ENCODE peak calls at places on chromosomes 2 and 18, in seven cellular contexts. One of them, this sample, is unnamed. For H3K4me1, the result is how much of the 10 kb centered on the place peaks cover.

GRCh38 chr2:150023044-150023443 is 435.5 kb upstream of the MMADHC start:
- DNase-seq in mesenchymal stem cell: no peak
- DNase-seq in IMR-90: no peak
- DNase-seq in H9: no peak
- DNase-seq in neuronal stem cell: no peak
- DNase-seq in H1: no peak
- DNase-seq in trophoblast cell: no peak
- DNase-seq in this sample: no peak

GRCh38 chr2:130776550-130776949 is 21.2 kb downstream of the AMER3 start:
- DNase-seq in mesenchymal stem cell: no peak
- DNase-seq in IMR-90: no peak
- DNase-seq in H9: peak
- DNase-seq in neuronal stem cell: no peak
- DNase-seq in H1: no peak
- DNase-seq in trophoblast cell: peak
- DNase-seq in this sample: peak

GRCh38 chr2:27888790-27889189 is 1.4 kb downstream of the RBKS start:
- DNase-seq in mesenchymal stem cell: no peak
- DNase-seq in IMR-90: peak
- DNase-seq in H9: no peak
- DNase-seq in neuronal stem cell: no peak
- DNase-seq in H1: no peak
- DNase-seq in trophoblast cell: no peak
- DNase-seq in this sample: no peak

GRCh38 chr2:69046221-69046662 is 33.3 kb downstream of the ANTXR1 start:
- DNase-seq in mesenchymal stem cell: peak
- DNase-seq in IMR-90: peak
- DNase-seq in H9: no peak
- DNase-seq in neuronal stem cell: no peak
- DNase-seq in H1: no peak
- DNase-seq in trophoblast cell: no peak
- DNase-seq in this sample: peak

GRCh38 chr2:223420048-223420447 is 182.1 kb downstream of the SCG2 start:
- DNase-seq in mesenchymal stem cell: no peak
- DNase-seq in IMR-90: no peak
- DNase-seq in H9: no peak
- DNase-seq in neuronal stem cell: no peak
- DNase-seq in H1: no peak
- DNase-seq in trophoblast cell: no peak
- DNase-seq in this sample: no peak

GRCh38 chr2:45505138-45505537 is 105.9 kb downstream of the SRBD1 start:
- DNase-seq in mesenchymal stem cell: no peak
- DNase-seq in IMR-90: no peak
- DNase-seq in H9: no peak
- DNase-seq in neuronal stem cell: no peak
- DNase-seq in H1: no peak
- DNase-seq in trophoblast cell: no peak
- DNase-seq in this sample: no peak

GRCh38 chr18:71001597-71001996 is 712.8 kb downstream of the SOCS6 start:
- DNase-seq in mesenchymal stem cell: no peak
- DNase-seq in IMR-90: no peak
- DNase-seq in H9: no peak
- DNase-seq in neuronal stem cell: no peak
- DNase-seq in H1: no peak
- DNase-seq in trophoblast cell: no peak
- DNase-seq in this sample: no peak

GRCh38 chr18:68604256-68604655 is 110.7 kb downstream of the TMX3 start:
- DNase-seq in mesenchymal stem cell: no peak
- DNase-seq in IMR-90: peak
- DNase-seq in H9: no peak
- DNase-seq in neuronal stem cell: no peak
- DNase-seq in H1: no peak
- DNase-seq in trophoblast cell: no peak
- DNase-seq in this sample: no peak

GRCh38 chr18:26642461-26643348 is 94.4 kb upstream of the KCTD1 start:
- DNase-seq in mesenchymal stem cell: no peak
- DNase-seq in IMR-90: no peak
- DNase-seq in H9: no peak
- DNase-seq in neuronal stem cell: no peak
- DNase-seq in H1: no peak
- DNase-seq in trophoblast cell: no peak
- DNase-seq in this sample: no peak

GRCh38 chr2:17591846-17592245 is 51.4 kb downstream of the VSNL1 start:
- DNase-seq in mesenchymal stem cell: no peak
- DNase-seq in IMR-90: no peak
- DNase-seq in H9: no peak
- DNase-seq in neuronal stem cell: no peak
- DNase-seq in H1: no peak
- DNase-seq in trophoblast cell: no peak
- DNase-seq in this sample: no peak

GRCh38 chr2:43848174-43848573 is 9.4 kb downstream of the ABCG8 start:
- DNase-seq in mesenchymal stem cell: peak
- DNase-seq in IMR-90: peak
- DNase-seq in H9: no peak
- DNase-seq in neuronal stem cell: no peak
- DNase-seq in H1: peak
- DNase-seq in trophoblast cell: peak
- DNase-seq in this sample: no peak

GRCh38 chr2:11248-11941 is 34.9 kb downstream of the FAM110C start:
- DNase-seq in mesenchymal stem cell: peak
- DNase-seq in IMR-90: peak
- DNase-seq in H9: peak
- DNase-seq in neuronal stem cell: peak
- DNase-seq in H1: peak
- DNase-seq in trophoblast cell: peak
- DNase-seq in this sample: peak

GRCh38 chr2:69464575-69464974 is 27.3 kb upstream of the NFU1 start:
- DNase-seq in mesenchymal stem cell: peak
- DNase-seq in IMR-90: peak
- DNase-seq in H9: no peak
- DNase-seq in neuronal stem cell: no peak
- DNase-seq in H1: no peak
- DNase-seq in trophoblast cell: peak
- DNase-seq in this sample: no peak

GRCh38 chr2:164903214-164903613 is 52.1 kb downstream of the SLC38A11 start:
- DNase-seq in mesenchymal stem cell: peak
- DNase-seq in IMR-90: peak
- DNase-seq in H9: no peak
- DNase-seq in neuronal stem cell: no peak
- DNase-seq in H1: no peak
- DNase-seq in trophoblast cell: no peak
- DNase-seq in this sample: no peak

GRCh38 chr2:7026740-7027139 is 109.5 kb downstream of the RNF144A start:
- DNase-seq in mesenchymal stem cell: peak
- DNase-seq in IMR-90: no peak
- DNase-seq in H9: no peak
- DNase-seq in neuronal stem cell: no peak
- DNase-seq in H1: no peak
- DNase-seq in trophoblast cell: no peak
- DNase-seq in this sample: no peak

GRCh38 chr2:19971691-19972090 is 18.2 kb downstream of the WDR35 start:
- DNase-seq in mesenchymal stem cell: no peak
- DNase-seq in IMR-90: no peak
- DNase-seq in H9: no peak
- DNase-seq in neuronal stem cell: no peak
- DNase-seq in H1: no peak
- DNase-seq in trophoblast cell: no peak
- DNase-seq in this sample: no peak

GRCh38 chr2:215660687-215661086 is 224.8 kb upstream of the FN1 start:
- DNase-seq in mesenchymal stem cell: peak
- DNase-seq in IMR-90: peak
- DNase-seq in H9: no peak
- DNase-seq in neuronal stem cell: no peak
- DNase-seq in H1: no peak
- DNase-seq in trophoblast cell: peak
- DNase-seq in this sample: no peak

GRCh38 chr2:133377599-133377998 is 190.7 kb downstream of the NCKAP5 start:
- DNase-seq in mesenchymal stem cell: no peak
- DNase-seq in IMR-90: no peak
- DNase-seq in H9: peak
- DNase-seq in neuronal stem cell: peak
- DNase-seq in H1: no peak
- DNase-seq in trophoblast cell: no peak
- DNase-seq in this sample: peak

GRCh38 chr18:8780227-8780626 is 74.9 kb downstream of the MTCL1 start:
- DNase-seq in mesenchymal stem cell: no peak
- DNase-seq in IMR-90: no peak
- DNase-seq in H9: no peak
- DNase-seq in neuronal stem cell: no peak
- DNase-seq in H1: no peak
- DNase-seq in trophoblast cell: no peak
- DNase-seq in this sample: no peak

GRCh38 chr2:9663008-9663879 is 32.4 kb upstream of the YWHAQ start:
- DNase-seq in mesenchymal stem cell: no peak
- DNase-seq in IMR-90: no peak
- DNase-seq in H9: no peak
- DNase-seq in neuronal stem cell: no peak
- DNase-seq in H1: no peak
- DNase-seq in trophoblast cell: no peak
- DNase-seq in this sample: no peak

GRCh38 chr2:180099308-180099707 is 92.2 kb upstream of the CWC22 start:
- DNase-seq in mesenchymal stem cell: no peak
- DNase-seq in IMR-90: no peak
- DNase-seq in H9: no peak
- DNase-seq in neuronal stem cell: no peak
- DNase-seq in H1: no peak
- DNase-seq in trophoblast cell: no peak
- DNase-seq in this sample: no peak

GRCh38 chr2:25312958-25313710 is 28.6 kb downstream of the DNMT3A start:
- DNase-seq in mesenchymal stem cell: no peak
- DNase-seq in IMR-90: no peak
- DNase-seq in H9: no peak
- DNase-seq in neuronal stem cell: no peak
- DNase-seq in H1: no peak
- DNase-seq in trophoblast cell: no peak
- DNase-seq in this sample: no peak
- H3K4ac ChIP-seq in mesenchymal stem cell: no peak
- H3K4ac ChIP-seq in IMR-90: no peak
- H3K4ac ChIP-seq in H9: no peak
- H3K4ac ChIP-seq in neuronal stem cell: no peak
- H3K4ac ChIP-seq in H1: no peak
- H3K4ac ChIP-seq in trophoblast cell: no peak
- H3K4ac ChIP-seq in this sample: no peak

GRCh38 chr2:120785228-120785966 is 49.7 kb downstream of the GLI2 start:
- DNase-seq in mesenchymal stem cell: no peak
- DNase-seq in IMR-90: no peak
- DNase-seq in H9: no peak
- DNase-seq in neuronal stem cell: no peak
- DNase-seq in H1: peak
- DNase-seq in trophoblast cell: no peak
- DNase-seq in this sample: no peak
- H3K4me1 ChIP-seq in mesenchymal stem cell: half or more
- H3K4me1 ChIP-seq in IMR-90: under half
- H3K4me1 ChIP-seq in H9: under half
- H3K4me1 ChIP-seq in neuronal stem cell: under half
- H3K4me1 ChIP-seq in H1: under half
- H3K4me1 ChIP-seq in trophoblast cell: under half
- H3K4me1 ChIP-seq in this sample: under half

DNA sequence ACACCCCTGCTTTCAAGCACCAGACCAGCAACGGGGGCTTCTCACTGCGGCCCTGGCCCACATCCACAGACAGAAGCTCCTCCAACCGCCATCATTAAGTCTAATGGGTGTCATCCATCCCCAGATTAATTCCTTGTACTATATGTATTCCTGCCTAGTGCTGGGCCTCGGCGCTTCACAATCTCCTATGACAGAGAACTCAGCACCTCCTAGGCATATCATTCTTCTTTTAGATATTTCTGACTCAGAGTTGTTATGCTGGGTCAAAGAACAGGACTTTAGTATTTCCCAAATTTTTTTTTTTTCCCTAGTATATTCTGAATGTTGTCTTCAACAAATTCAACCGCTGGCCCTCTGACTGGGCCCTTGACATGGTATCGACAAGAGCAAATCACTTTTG is 83.2 kb upstream of the TFCP2L1 start:
- DNase-seq in mesenchymal stem cell: no peak
- DNase-seq in IMR-90: no peak
- DNase-seq in H9: no peak
- DNase-seq in neuronal stem cell: no peak
- DNase-seq in H1: no peak
- DNase-seq in trophoblast cell: peak
- DNase-seq in this sample: no peak
- H3K23ac ChIP-seq in mesenchymal stem cell: no peak
- H3K23ac ChIP-seq in IMR-90: no peak
- H3K23ac ChIP-seq in H9: no peak
- H3K23ac ChIP-seq in neuronal stem cell: no peak
- H3K23ac ChIP-seq in H1: no peak
- H3K23ac ChIP-seq in trophoblast cell: no peak
- H3K23ac ChIP-seq in this sample: no peak

GRCh38 chr2:75066121-75066520 is 107.7 kb downstream of the POLE4 start:
- DNase-seq in mesenchymal stem cell: no peak
- DNase-seq in IMR-90: no peak
- DNase-seq in H9: no peak
- DNase-seq in neuronal stem cell: no peak
- DNase-seq in H1: no peak
- DNase-seq in trophoblast cell: no peak
- DNase-seq in this sample: no peak
- H3K4ac ChIP-seq in mesenchymal stem cell: no peak
- H3K4ac ChIP-seq in IMR-90: no peak
- H3K4ac ChIP-seq in H9: no peak
- H3K4ac ChIP-seq in neuronal stem cell: no peak
- H3K4ac ChIP-seq in H1: no peak
- H3K4ac ChIP-seq in trophoblast cell: no peak
- H3K4ac ChIP-seq in this sample: no peak

GRCh38 chr2:218271487-218271797 is 1.1 kb downstream of the PNKD start:
- DNase-seq in mesenchymal stem cell: no peak
- DNase-seq in IMR-90: no peak
- DNase-seq in H9: no peak
- DNase-seq in neuronal stem cell: no peak
- DNase-seq in H1: no peak
- DNase-seq in trophoblast cell: no peak
- DNase-seq in this sample: no peak
- H3K4me1 ChIP-seq in mesenchymal stem cell: under half
- H3K4me1 ChIP-seq in IMR-90: under half
- H3K4me1 ChIP-seq in H9: under half
- H3K4me1 ChIP-seq in neuronal stem cell: under half
- H3K4me1 ChIP-seq in H1: under half
- H3K4me1 ChIP-seq in trophoblast cell: under half
- H3K4me1 ChIP-seq in this sample: under half

GRCh38 chr2:230909841-230910545 is 15.0 kb downstream of the GPR55 start:
- DNase-seq in mesenchymal stem cell: no peak
- DNase-seq in IMR-90: no peak
- DNase-seq in H9: peak
- DNase-seq in neuronal stem cell: no peak
- DNase-seq in H1: no peak
- DNase-seq in trophoblast cell: no peak
- DNase-seq in this sample: no peak
- H3K23ac ChIP-seq in mesenchymal stem cell: no peak
- H3K23ac ChIP-seq in IMR-90: no peak
- H3K23ac ChIP-seq in H9: no peak
- H3K23ac ChIP-seq in neuronal stem cell: no peak
- H3K23ac ChIP-seq in H1: no peak
- H3K23ac ChIP-seq in trophoblast cell: no peak
- H3K23ac ChIP-seq in this sample: no peak

This sample was measured in mesendoderm.